ENCODE peak calls at places on chromosomes 4 and X, in eight cellular contexts. K, A, S, Y, R, J, N and Q are unnamed samples.

GRCh38 chr4:61385302-61385701 is 185.2 kb downstream of the ADGRL3 start:
- DNase-seq in K (no peak), A (no peak), S (no peak), Y (no peak), R (no peak), J (peak; percentile 57), N (no peak), Q (no peak)

GRCh38 chr4:98468744-98469143 is 189.7 kb downstream of the TSPAN5 start:
- DNase-seq in K (no peak), A (no peak), S (peak; percentile 58), Y (peak; percentile 8), R (no peak), J (no peak), N (no peak), Q (no peak)

GRCh38 chr4:186191266-186192067 is at the start of gene CYP4V2:
- DNase-seq in K (peak; percentile 80), A (peak; percentile 96), S (peak; percentile 72), Y (peak; percentile 67), R (peak; percentile 96), J (peak; percentile 88), N (peak; percentile 91), Q (peak; percentile 95)

GRCh38 chr4:23368081-23368697 is 521.7 kb downstream of the PPARGC1A start:
- DNase-seq in K (no peak), A (no peak), S (peak; percentile 1), Y (no peak), R (no peak), J (peak; percentile 87), N (no peak), Q (no peak)

GRCh38 chrX:17372052-17372451 is 2.9 kb upstream of the NHS start:
- DNase-seq in K (no peak), A (no peak), S (no peak), Y (no peak), R (no peak), J (no peak), N (no peak), Q (no peak)

GRCh38 chr4:1008840-1009646 is 2.4 kb upstream of the FGFRL1 start:
- DNase-seq in K (peak; percentile 39), A (no peak), S (no peak), Y (no peak), R (peak; percentile 93), J (peak; percentile 79), N (peak; percentile 79), Q (peak; percentile 34)

GRCh38 chrX:31038585-31039326 is 33.1 kb downstream of the FTHL17 start:
- DNase-seq in K (no peak), A (peak; percentile 14), S (peak; percentile 31), Y (peak; percentile 32), R (no peak), J (peak; percentile 59), N (no peak), Q (peak; percentile 55)

GRCh38 chrX:19344207-19344534 is 444 bp downstream of the PDHA1 start:
- DNase-seq in K (no peak), A (no peak), S (no peak), Y (no peak), R (no peak), J (no peak), N (no peak), Q (no peak)

GRCh38 chr4:137283737-137284136 is 248.6 kb downstream of the PCDH18 start:
- DNase-seq in K (no peak), A (no peak), S (peak; percentile 39), Y (no peak), R (no peak), J (no peak), N (no peak), Q (no peak)

GRCh38 chr4:177190995-177191568 is 118.6 kb upstream of the NEIL3 start:
- DNase-seq in K (no peak), A (no peak), S (peak; percentile 47), Y (no peak), R (no peak), J (no peak), N (no peak), Q (no peak)

GRCh38 chrX:78437621-78438020 is 110.2 kb upstream of the CYSLTR1 start:
- DNase-seq in K (no peak), A (no peak), S (no peak), Y (no peak), R (no peak), J (no peak), N (no peak), Q (no peak)

GRCh38 chrX:39018526-39018925 is 217.3 kb downstream of the MID1IP1 start:
- DNase-seq in K (no peak), A (no peak), S (no peak), Y (no peak), R (no peak), J (no peak), N (no peak), Q (no peak)

GRCh38 chr4:140673729-140674128 is 82.5 kb downstream of the TBC1D9 start:
- DNase-seq in K (no peak), A (no peak), S (peak; percentile 87), Y (no peak), R (no peak), J (no peak), N (no peak), Q (no peak)

GRCh38 chrX:138925330-138925729 is 213.8 kb upstream of the FGF13 start:
- DNase-seq in K (no peak), A (no peak), S (peak; percentile 27), Y (no peak), R (no peak), J (no peak), N (no peak), Q (no peak)

GRCh38 chrX:9604111-9604907 is 139.5 kb downstream of the TBL1X start:
- DNase-seq in K (no peak), A (no peak), S (no peak), Y (no peak), R (no peak), J (no peak), N (no peak), Q (no peak)

GRCh38 chr4:18445110-18445509 is 423.6 kb upstream of the LCORL start:
- DNase-seq in K (no peak), A (no peak), S (no peak), Y (no peak), R (no peak), J (no peak), N (no peak), Q (no peak)

GRCh38 chrX:119516157-119516702 is 48.0 kb downstream of the SLC25A5 start:
- DNase-seq in K (peak; percentile 35), A (peak; percentile 67), S (peak; percentile 69), Y (peak; percentile 20), R (no peak), J (peak; percentile 63), N (no peak), Q (peak; percentile 75)

GRCh38 chrX:119507206-119507605 is 39.0 kb downstream of the SLC25A5 start:
- DNase-seq in K (no peak), A (no peak), S (no peak), Y (no peak), R (no peak), J (no peak), N (peak; percentile 21), Q (no peak)

GRCh38 chrX:119512145-119512800 is 44.0 kb downstream of the SLC25A5 start:
- DNase-seq in K (no peak), A (peak; percentile 45), S (peak; percentile 66), Y (peak; percentile 18), R (no peak), J (peak; percentile 87), N (peak; percentile 73), Q (peak; percentile 60)
- TF ChIP-seq CTCF in K (no peak), A (peak; percentile 37), S (peak; percentile 80), Y (peak; percentile 67), R (peak; percentile 41), J (peak; percentile 80), N (peak; percentile 19), Q (peak; percentile 53)

DNA sequence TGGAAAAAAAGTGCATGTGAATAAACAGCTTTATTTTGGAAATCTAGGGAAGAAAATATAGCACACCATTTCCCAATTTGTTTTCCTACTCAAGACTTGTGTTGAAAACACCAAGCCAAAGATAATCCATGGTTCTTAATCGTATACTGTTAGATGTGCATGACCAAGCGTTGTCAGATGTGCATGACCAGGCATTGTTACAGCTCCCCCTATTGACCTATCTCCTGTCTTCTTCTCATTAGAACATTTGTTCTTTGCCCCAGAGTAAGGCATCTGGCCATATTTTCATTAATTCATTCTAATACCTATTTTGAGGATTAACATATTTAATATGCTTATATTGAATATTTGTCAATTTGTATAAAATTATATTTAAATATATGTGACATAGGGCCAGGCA is 14.4 kb upstream of the VCX start:
- DNase-seq in K (no peak), A (no peak), S (no peak), Y (no peak), R (no peak), J (no peak), N (no peak), Q (peak; percentile 7)
- TF ChIP-seq CTCF in K (no peak), A (peak; percentile 2), S (no peak), Y (peak; percentile 46), R (no peak), J (peak; percentile 73), N (no peak), Q (peak; percentile 13)

GRCh38 chr4:144754562-144755410 is 108.8 kb downstream of the HHIP start:
- DNase-seq in K (no peak), A (no peak), S (peak; percentile 49), Y (no peak), R (no peak), J (peak; percentile 68), N (no peak), Q (no peak)
- TF ChIP-seq CTCF in K (no peak), A (no peak), S (peak; percentile 73), Y (peak; percentile 52), R (no peak), J (peak; percentile 80), N (no peak), Q (peak; percentile 19)

DNA sequence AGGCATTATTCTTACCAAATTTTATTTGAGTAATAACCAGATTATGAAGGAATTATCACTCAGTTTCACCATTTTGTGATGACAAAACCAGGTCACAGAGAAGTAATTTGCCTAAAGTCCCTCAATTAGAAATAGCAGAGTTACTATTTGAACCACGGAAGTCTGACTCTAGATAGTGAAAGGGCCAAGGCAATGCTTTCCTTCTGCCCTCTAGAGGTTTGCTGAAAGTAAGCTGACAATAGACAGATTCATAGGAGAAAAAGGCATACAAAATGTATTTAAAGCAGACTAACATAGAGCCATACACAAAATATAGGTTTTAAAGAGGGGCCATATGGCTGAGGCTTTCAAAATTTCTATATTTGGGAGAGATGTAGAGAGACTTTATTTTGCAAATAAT is 43.1 kb downstream of the CXXC4 start:
- DNase-seq in K (no peak), A (peak; percentile 4), S (no peak), Y (no peak), R (no peak), J (no peak), N (no peak), Q (peak; percentile 40)
- TF ChIP-seq CTCF in K (no peak), A (no peak), S (no peak), Y (peak; percentile 55), R (no peak), J (peak; percentile 72), N (no peak), Q (peak; percentile 23)